ENCODE peak calls at places on chromosomes 12 and 14, in nine cellular contexts. E is GM23248; Y is HCT116; F is suprapubic skin; W is PC-9; K is GM23338; O is ovary; G is CD8-positive, alpha-beta T cell; X is psoas muscle. H is an unnamed sample.

GRCh38 chr12:26813812-26814211 is 19.2 kb downstream of the ITPR2 start:
- DNase-seq in E (no peak), Y (no peak), F (no peak), W (no peak), K (no peak), O (no peak), G (no peak), X (no peak), H (no peak)

GRCh38 chr14:89227490-89227834 is 189.6 kb downstream of the FOXN3 start:
- DNase-seq in E (peak), Y (no peak), F (no peak), W (no peak), K (no peak), O (no peak), G (no peak), X (no peak), H (no peak)

GRCh38 chr14:34502826-34503225 is 36.7 kb downstream of the EAPP start:
- DNase-seq in E (peak), Y (no peak), F (no peak), W (no peak), K (no peak), O (no peak), G (no peak), X (no peak), H (no peak)

GRCh38 chr12:121227294-121227693 is 17.4 kb downstream of the P2RX4 start:
- DNase-seq in E (no peak), Y (no peak), F (no peak), W (peak), K (no peak), O (no peak), G (no peak), X (no peak), H (no peak)

GRCh38 chr12:130617219-130617618 is 98.9 kb downstream of the RIMBP2 start:
- DNase-seq in E (no peak), Y (no peak), F (no peak), W (no peak), K (no peak), O (no peak), G (no peak), X (no peak), H (no peak)

GRCh38 chr14:92341791-92342190 is 18.8 kb downstream of the SLC24A4 start:
- DNase-seq in E (no peak), Y (no peak), F (no peak), W (no peak), K (no peak), O (no peak), G (no peak), X (no peak), H (no peak)

GRCh38 chr14:95498622-95499353 is 17.7 kb downstream of the SYNE3 start:
- DNase-seq in E (no peak), Y (no peak), F (no peak), W (no peak), K (no peak), O (no peak), G (no peak), X (no peak), H (no peak)

GRCh38 chr14:43983721-43984120 is 523.4 kb downstream of the FSCB start:
- DNase-seq in E (no peak), Y (no peak), F (no peak), W (no peak), K (no peak), O (no peak), G (no peak), X (no peak), H (no peak)

GRCh38 chr12:129961111-129961510 is 57.3 kb upstream of the TMEM132D start:
- DNase-seq in E (peak), Y (no peak), F (no peak), W (no peak), K (no peak), O (no peak), G (no peak), X (no peak), H (no peak)

GRCh38 chr12:131917139-131917710 is 11.9 kb upstream of the PUS1 start:
- DNase-seq in E (no peak), Y (no peak), F (no peak), W (no peak), K (no peak), O (peak), G (peak), X (peak), H (no peak)

GRCh38 chr12:101759396-101760047 is 20.3 kb upstream of the SYCP3 start:
- DNase-seq in E (peak), Y (peak), F (no peak), W (no peak), K (peak), O (no peak), G (no peak), X (no peak), H (no peak)

GRCh38 chr14:47438650-47439140 is 236.7 kb downstream of the MDGA2 start:
- DNase-seq in E (no peak), Y (no peak), F (no peak), W (peak), K (peak), O (no peak), G (no peak), X (no peak), H (no peak)
- H3K27ac ChIP-seq in E (no peak), Y (no peak), F (no peak), W (no peak), K (peak), O (no peak), G (no peak), X (no peak), H (peak)

GRCh38 chr12:90026516-90026915 is 317.9 kb upstream of the ATP2B1 start:
- DNase-seq in E (no peak), Y (no peak), F (no peak), W (no peak), K (no peak), O (no peak), G (no peak), X (no peak), H (no peak)
- H3K27ac ChIP-seq in E (no peak), Y (no peak), F (no peak), W (no peak), K (no peak), O (no peak), G (no peak), X (no peak), H (no peak)

GRCh38 chr12:547883-548470 is 88.2 kb downstream of the B4GALNT3 start:
- DNase-seq in E (no peak), Y (no peak), F (no peak), W (no peak), K (no peak), O (no peak), G (no peak), X (no peak), H (no peak)
- H3K27ac ChIP-seq in E (no peak), Y (no peak), F (no peak), W (no peak), K (no peak), O (no peak), G (no peak), X (no peak), H (no peak)

DNA sequence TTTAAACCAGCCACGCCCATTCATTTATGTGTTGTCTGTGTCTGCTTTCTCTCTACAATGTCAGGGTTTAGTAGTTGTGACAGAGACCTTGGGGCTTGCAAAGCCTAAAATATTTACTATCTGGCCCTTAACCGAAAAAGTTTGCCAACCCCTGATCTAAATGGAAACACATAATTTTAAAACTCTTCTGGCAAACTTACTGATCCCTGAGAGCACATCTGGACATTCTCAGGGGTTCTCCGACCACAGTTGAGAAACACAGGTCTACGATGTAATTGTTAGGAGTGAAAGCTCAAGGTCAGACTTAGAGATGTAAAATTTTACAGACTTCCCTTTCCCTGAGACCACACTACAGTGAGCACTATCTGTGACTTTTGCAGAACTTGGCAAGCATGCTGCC is 21.4 kb downstream of the TMTC2 start:
- DNase-seq in E (no peak), Y (no peak), F (no peak), W (no peak), K (no peak), O (no peak), G (no peak), X (no peak), H (no peak)
- H3K27ac ChIP-seq in E (no peak), Y (no peak), F (no peak), W (no peak), K (peak), O (no peak), G (no peak), X (no peak), H (peak)

DNA sequence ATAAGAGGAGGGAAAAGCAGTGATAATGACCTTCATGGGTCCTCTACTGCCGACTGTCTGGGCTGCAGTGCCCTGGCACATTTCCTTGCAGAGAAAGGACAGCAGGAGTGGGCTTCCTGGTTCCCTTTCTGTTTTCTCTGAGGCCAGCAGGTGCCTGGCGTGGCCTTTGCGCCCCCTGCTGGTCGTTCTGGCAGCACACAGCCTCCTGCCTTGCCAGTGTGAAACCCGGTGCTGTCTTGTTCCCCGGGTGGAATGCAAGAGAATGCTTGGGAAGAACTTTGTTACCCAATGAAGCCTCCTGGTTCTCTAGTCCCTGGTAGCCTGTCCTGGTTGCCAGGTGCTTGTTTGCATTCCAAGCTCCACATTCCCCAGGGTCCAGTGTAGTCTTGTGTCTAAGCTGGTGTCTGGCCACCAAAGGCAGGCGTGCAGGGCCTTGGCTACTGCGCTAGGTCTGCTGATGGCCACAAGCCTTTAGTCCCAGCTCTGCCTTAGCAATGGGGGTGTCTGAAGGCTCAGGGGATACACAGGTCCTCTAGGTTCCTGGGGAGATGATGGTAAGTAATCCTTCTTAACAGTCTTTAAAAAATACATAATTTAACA is 1392.4 kb upstream of the TMEM132C start:
- DNase-seq in E (peak), Y (peak), F (peak), W (no peak), K (peak), O (peak), G (peak), X (peak), H (peak)
- H3K27ac ChIP-seq in E (no peak), Y (no peak), F (no peak), W (no peak), K (no peak), O (no peak), G (no peak), X (no peak), H (no peak)

DNA sequence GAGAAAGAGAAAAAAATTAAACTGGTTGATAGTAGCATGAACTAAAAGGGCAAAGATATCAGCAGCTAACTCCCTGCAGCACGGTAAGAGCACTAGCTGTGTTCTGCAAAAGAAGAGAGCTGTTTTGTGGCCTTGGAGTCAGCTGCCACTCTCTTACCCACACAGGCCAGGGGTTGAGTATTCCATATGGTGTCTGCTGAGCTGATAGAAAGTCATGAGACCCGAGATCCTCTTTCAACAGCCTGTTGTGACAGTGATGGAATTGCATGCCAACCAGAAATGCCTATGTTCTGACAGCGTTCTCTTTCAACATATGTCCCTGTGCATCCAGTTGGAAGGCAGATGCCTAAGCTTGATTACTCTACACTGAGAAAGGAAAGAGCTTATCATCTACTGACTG is 39.9 kb downstream of the TMTC1 start:
- DNase-seq in E (peak), Y (no peak), F (no peak), W (no peak), K (peak), O (no peak), G (no peak), X (no peak), H (no peak)
- H3K27ac ChIP-seq in E (peak), Y (no peak), F (no peak), W (no peak), K (no peak), O (no peak), G (no peak), X (peak), H (no peak)

DNA sequence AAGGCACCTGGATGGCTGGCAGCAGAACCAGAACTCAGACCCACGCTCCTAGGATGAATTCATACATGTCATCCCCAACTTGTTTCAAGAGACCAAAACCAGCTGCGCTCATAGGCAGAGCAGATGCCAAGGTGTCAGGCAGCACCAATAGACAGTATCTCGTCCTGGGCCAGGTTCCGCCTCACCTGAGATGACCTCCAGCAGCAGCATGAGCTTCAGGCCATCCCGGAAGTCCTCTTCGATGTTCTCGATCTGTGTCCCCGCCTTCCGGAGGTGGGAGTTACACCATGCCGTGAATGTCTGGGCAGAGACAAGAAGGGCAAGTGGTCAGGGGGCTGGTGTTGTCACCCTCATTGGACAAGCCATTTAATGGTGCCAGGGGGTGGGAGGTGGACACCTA is 53.7 kb downstream of the ACTN1 start:
- DNase-seq in E (no peak), Y (no peak), F (no peak), W (no peak), K (no peak), O (no peak), G (no peak), X (no peak), H (no peak)
- H3K27ac ChIP-seq in E (no peak), Y (no peak), F (no peak), W (peak), K (peak), O (no peak), G (no peak), X (no peak), H (no peak)

DNA sequence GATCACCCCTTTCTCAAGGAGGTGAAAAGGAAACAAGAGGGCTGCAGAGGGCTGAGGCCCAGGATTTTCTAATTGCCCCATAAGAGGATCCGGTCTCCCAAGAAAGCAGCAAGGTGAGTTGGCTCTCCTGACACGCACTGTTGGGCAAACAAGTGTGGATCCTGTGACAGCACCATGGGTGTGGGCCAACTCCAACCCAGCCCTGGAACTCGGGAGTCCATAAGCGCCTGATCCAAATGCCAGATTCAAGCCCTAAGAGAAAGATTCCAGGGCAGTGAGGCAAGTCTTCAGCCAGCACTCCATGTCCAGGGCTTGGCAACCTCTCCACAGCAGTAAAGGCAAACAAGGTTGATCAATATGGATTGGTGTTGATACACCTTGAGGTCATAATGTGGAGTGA is 33.1 kb downstream of the KCNA5 start:
- DNase-seq in E (no peak), Y (no peak), F (no peak), W (no peak), K (no peak), O (no peak), G (no peak), X (no peak), H (no peak)
- H3K27ac ChIP-seq in E (no peak), Y (no peak), F (no peak), W (no peak), K (no peak), O (no peak), G (no peak), X (no peak), H (no peak)

GRCh38 chr14:59199205-59199604 is 10.7 kb downstream of the DAAM1 start:
- DNase-seq in E (no peak), Y (no peak), F (no peak), W (no peak), K (no peak), O (no peak), G (no peak), X (no peak), H (no peak)

GRCh38 chr14:59197695-59198262 is 9.3 kb downstream of the DAAM1 start:
- DNase-seq in E (no peak), Y (no peak), F (no peak), W (no peak), K (no peak), O (no peak), G (no peak), X (no peak), H (no peak)

GRCh38 chr14:59200214-59200613 is 11.7 kb downstream of the DAAM1 start:
- DNase-seq in E (no peak), Y (no peak), F (no peak), W (no peak), K (no peak), O (no peak), G (no peak), X (no peak), H (no peak)

GRCh38 chr14:59202031-59202430 is 13.6 kb downstream of the DAAM1 start:
- DNase-seq in E (no peak), Y (no peak), F (no peak), W (no peak), K (no peak), O (no peak), G (no peak), X (no peak), H (no peak)

GRCh38 chr14:59199614-59200013 is 11.1 kb downstream of the DAAM1 start:
- DNase-seq in E (no peak), Y (no peak), F (no peak), W (no peak), K (no peak), O (no peak), G (no peak), X (no peak), H (no peak)
- H3K27ac ChIP-seq in E (no peak), Y (no peak), F (no peak), W (no peak), K (no peak), O (no peak), G (no peak), X (no peak), H (no peak)

GRCh38 chr14:93946104-93946503 is 19.0 kb downstream of the FAM181A start:
- DNase-seq in E (peak), Y (no peak), F (no peak), W (no peak), K (no peak), O (no peak), G (no peak), X (peak), H (no peak)

GRCh38 chr14:93947282-93947681 is 20.1 kb downstream of the FAM181A start:
- DNase-seq in E (no peak), Y (no peak), F (no peak), W (no peak), K (no peak), O (no peak), G (no peak), X (peak), H (no peak)

GRCh38 chr14:93945070-93945399 is 17.9 kb downstream of the FAM181A start:
- DNase-seq in E (no peak), Y (no peak), F (no peak), W (no peak), K (no peak), O (no peak), G (no peak), X (peak), H (no peak)

GRCh38 chr14:93944348-93945069 is 17.4 kb downstream of the FAM181A start:
- DNase-seq in E (no peak), Y (no peak), F (no peak), W (no peak), K (no peak), O (no peak), G (no peak), X (peak), H (no peak)

GRCh38 chr14:93946506-93947170 is 19.5 kb downstream of the FAM181A start:
- DNase-seq in E (no peak), Y (no peak), F (no peak), W (peak), K (no peak), O (no peak), G (no peak), X (no peak), H (no peak)
- H3K27ac ChIP-seq in E (no peak), Y (no peak), F (no peak), W (no peak), K (no peak), O (no peak), G (no peak), X (peak), H (no peak)